ENCODE peak calls at places on chromosomes 5 and 9, in ten cellular contexts. S, Y, O, P, T, F, M, E, C and D are unnamed samples.

GRCh38 chr5:134555223-134555790 is 29.8 kb downstream of the JADE2 start:
- DNase-seq in S (no peak), Y (no peak), O (no peak), P (no peak), T (no peak), F (no peak), M (no peak), E (no peak), C (no peak), D (no peak)

GRCh38 chr5:146301666-146302065 is 37.0 kb upstream of the POU4F3 start:
- DNase-seq in S (no peak), Y (no peak), O (no peak), P (no peak), T (no peak), F (no peak), M (no peak), E (no peak), C (no peak), D (no peak)

GRCh38 chr5:10229306-10230048 is 20.2 kb downstream of the ATPSCKMT start:
- DNase-seq in S (no peak), Y (no peak), O (no peak), P (no peak), T (no peak), F (peak), M (no peak), E (no peak), C (no peak), D (no peak)

GRCh38 chr5:61827445-61827975 is 478.5 kb upstream of the KIF2A start:
- DNase-seq in S (no peak), Y (no peak), O (no peak), P (peak), T (no peak), F (no peak), M (no peak), E (no peak), C (no peak), D (no peak)

GRCh38 chr9:120965344-120966004 is 38.9 kb upstream of the TRAF1 start:
- DNase-seq in S (no peak), Y (peak), O (peak), P (no peak), T (no peak), F (no peak), M (no peak), E (no peak), C (no peak), D (no peak)

GRCh38 chr5:66333192-66333591 is 189.1 kb downstream of the SREK1 start:
- DNase-seq in S (no peak), Y (no peak), O (no peak), P (no peak), T (no peak), F (no peak), M (no peak), E (no peak), C (no peak), D (no peak)

GRCh38 chr9:20242767-20243166 is 379.5 kb downstream of the MLLT3 start:
- DNase-seq in S (no peak), Y (no peak), O (no peak), P (no peak), T (no peak), F (no peak), M (no peak), E (peak), C (no peak), D (peak)

GRCh38 chr5:1851290-1851934 is 31.3 kb downstream of the IRX4 start:
- DNase-seq in S (peak), Y (no peak), O (no peak), P (no peak), T (no peak), F (no peak), M (no peak), E (no peak), C (no peak), D (no peak)

GRCh38 chr9:105405514-105406131 is 42.2 kb upstream of the FSD1L start:
- DNase-seq in S (no peak), Y (no peak), O (no peak), P (peak), T (no peak), F (no peak), M (no peak), E (peak), C (no peak), D (peak)

GRCh38 chr5:163567811-163568210 is 62.4 kb downstream of the MAT2B start:
- DNase-seq in S (no peak), Y (no peak), O (no peak), P (no peak), T (no peak), F (no peak), M (no peak), E (no peak), C (no peak), D (no peak)

GRCh38 chr5:163565492-163565891 is 60.1 kb downstream of the MAT2B start:
- DNase-seq in S (no peak), Y (no peak), O (no peak), P (no peak), T (no peak), F (no peak), M (no peak), E (no peak), C (no peak), D (no peak)

GRCh38 chr5:163566678-163567077 is 61.3 kb downstream of the MAT2B start:
- DNase-seq in S (no peak), Y (no peak), O (no peak), P (no peak), T (no peak), F (no peak), M (no peak), E (no peak), C (no peak), D (no peak)

GRCh38 chr5:163564321-163564924 is 59.0 kb downstream of the MAT2B start:
- DNase-seq in S (peak), Y (no peak), O (peak), P (peak), T (peak), F (no peak), M (peak), E (peak), C (peak), D (peak)

GRCh38 chr5:163565931-163566608 is 60.7 kb downstream of the MAT2B start:
- DNase-seq in S (peak), Y (no peak), O (no peak), P (no peak), T (no peak), F (no peak), M (peak), E (no peak), C (no peak), D (no peak)
- TF ChIP-seq CTCF in S (no peak), Y (no peak), O (no peak), P (no peak), T (no peak), F (no peak), M (no peak), E (no peak), C (no peak), D (no peak)

DNA sequence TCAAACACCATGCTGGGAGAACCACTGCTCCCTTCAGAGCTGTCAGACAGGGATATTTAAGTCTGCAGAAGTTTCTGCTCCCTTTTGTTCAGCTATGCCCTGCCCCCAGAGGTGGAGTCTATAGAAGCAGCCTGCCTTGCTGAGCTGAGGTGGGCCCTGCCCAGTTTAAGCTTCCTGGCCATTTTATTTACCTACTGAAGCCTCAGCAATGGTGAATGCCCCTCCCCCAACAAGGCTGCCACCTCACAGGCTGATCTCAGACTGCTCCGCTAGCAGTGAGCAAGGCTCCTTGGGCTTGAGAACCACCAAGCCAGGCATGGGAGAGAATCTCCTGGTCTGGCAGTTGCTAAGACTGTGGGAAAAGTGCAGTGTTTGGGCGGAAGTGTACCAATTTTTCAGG is 205.5 kb upstream of the PTGER4 start:
- DNase-seq in S (no peak), Y (no peak), O (no peak), P (no peak), T (no peak), F (no peak), M (no peak), E (no peak), C (no peak), D (no peak)
- TF ChIP-seq CTCF in S (no peak), Y (no peak), O (no peak), P (no peak), T (no peak), F (no peak), M (no peak), E (no peak), C (no peak), D (no peak)

GRCh38 chr5:94832685-94833084 is 214.2 kb downstream of the SLF1 start:
- DNase-seq in S (no peak), Y (no peak), O (no peak), P (no peak), T (no peak), F (no peak), M (no peak), E (no peak), C (no peak), D (no peak)

DNA sequence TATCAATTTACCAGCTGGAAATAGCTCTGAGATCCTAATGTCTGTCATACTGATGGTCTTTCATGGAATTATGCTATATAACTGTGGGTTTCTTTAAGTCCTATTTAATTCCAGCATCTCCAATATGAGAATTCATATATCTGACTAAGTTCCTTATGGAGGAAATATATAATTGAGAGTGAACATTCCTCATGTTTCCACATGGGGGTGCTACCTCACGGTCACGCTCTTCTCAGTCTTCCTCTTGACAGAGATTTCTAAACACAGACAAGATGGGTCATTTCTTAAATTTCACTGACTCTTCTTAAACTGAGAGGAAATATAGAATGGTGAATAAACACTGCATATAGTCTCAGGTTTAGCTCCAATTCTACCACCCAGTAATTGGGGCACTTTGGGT is 212.1 kb downstream of the SLF1 start:
- DNase-seq in S (no peak), Y (no peak), O (no peak), P (peak), T (no peak), F (no peak), M (no peak), E (peak), C (no peak), D (no peak)
- TF ChIP-seq CTCF in S (no peak), Y (no peak), O (peak), P (peak), T (peak), F (peak), M (peak), E (peak), C (peak), D (no peak)

DNA sequence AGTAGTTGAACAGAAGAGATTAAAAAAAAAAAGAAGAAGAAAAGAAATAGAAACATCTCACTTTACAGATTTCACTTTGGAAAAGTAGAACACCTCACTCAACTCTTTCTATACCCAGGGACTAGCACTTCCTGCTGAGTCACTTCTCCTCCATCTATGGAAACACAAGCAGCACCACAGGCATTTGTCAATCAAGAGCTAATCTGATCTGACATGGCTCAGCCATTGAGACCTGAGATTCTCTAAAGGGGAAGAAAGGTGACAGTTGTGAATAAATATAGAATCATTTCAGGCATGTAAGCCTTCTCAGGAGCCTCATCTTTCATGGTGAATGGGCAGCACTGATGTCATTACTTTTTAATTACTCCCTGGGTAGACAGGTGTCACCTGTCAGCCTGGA is 559.9 kb downstream of the HINT1 start:
- DNase-seq in S (no peak), Y (no peak), O (no peak), P (no peak), T (no peak), F (no peak), M (no peak), E (no peak), C (no peak), D (no peak)
- TF ChIP-seq CTCF in S (no peak), Y (no peak), O (no peak), P (no peak), T (no peak), F (no peak), M (no peak), E (no peak), C (no peak), D (no peak)

GRCh38 chr5:42875211-42875610 is 63.5 kb upstream of the SELENOP start:
- DNase-seq in S (no peak), Y (no peak), O (no peak), P (no peak), T (no peak), F (no peak), M (no peak), E (no peak), C (no peak), D (no peak)

GRCh38 chr5:42872865-42873264 is 61.2 kb upstream of the SELENOP start:
- DNase-seq in S (no peak), Y (no peak), O (no peak), P (no peak), T (no peak), F (no peak), M (no peak), E (no peak), C (no peak), D (no peak)

GRCh38 chr5:42874621-42875198 is 63.0 kb upstream of the SELENOP start:
- DNase-seq in S (no peak), Y (no peak), O (no peak), P (no peak), T (no peak), F (no peak), M (no peak), E (no peak), C (no peak), D (no peak)

GRCh38 chr5:42875785-42876374 is 64.2 kb upstream of the SELENOP start:
- DNase-seq in S (no peak), Y (no peak), O (no peak), P (no peak), T (no peak), F (no peak), M (no peak), E (no peak), C (no peak), D (no peak)

DNA sequence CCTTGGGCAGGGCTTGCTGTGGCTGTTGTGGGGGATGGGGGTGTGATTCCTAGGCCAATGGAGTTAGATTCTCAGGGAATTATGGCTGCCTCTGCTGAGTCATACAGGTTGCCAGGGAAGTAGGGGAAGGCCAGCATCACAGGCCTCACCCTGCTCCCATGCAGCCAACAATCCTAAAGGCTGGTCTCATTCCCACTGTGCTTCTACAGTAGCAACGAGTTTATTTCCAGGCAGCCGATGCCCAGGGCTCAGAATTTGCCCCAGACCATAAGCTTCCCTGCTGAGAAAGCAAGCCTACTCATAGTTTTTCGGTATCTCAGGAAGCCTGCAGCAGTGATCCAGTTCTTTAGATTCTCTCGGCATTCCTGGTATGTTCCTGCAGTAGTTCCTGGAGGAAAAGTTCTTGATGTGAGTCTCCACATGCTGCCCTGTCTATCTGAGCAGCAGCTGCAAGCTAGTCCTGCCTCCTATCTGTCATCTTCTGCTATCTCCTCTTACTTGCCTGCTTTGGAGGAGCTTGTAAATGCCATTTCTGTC is 59.3 kb upstream of the SELENOP start:
- DNase-seq in S (no peak), Y (no peak), O (no peak), P (no peak), T (no peak), F (no peak), M (no peak), E (no peak), C (no peak), D (no peak)
- TF ChIP-seq CTCF in S (no peak), Y (no peak), O (no peak), P (peak), T (no peak), F (no peak), M (peak), E (no peak), C (no peak), D (no peak)

GRCh38 chr5:144191998-144192397 is 21.3 kb downstream of the KCTD16 start:
- DNase-seq in S (no peak), Y (no peak), O (no peak), P (peak), T (peak), F (peak), M (no peak), E (peak), C (no peak), D (peak)
- TF ChIP-seq CTCF in S (no peak), Y (no peak), O (no peak), P (peak), T (peak), F (peak), M (peak), E (peak), C (peak), D (peak)

GRCh38 chr9:129174724-129175514 is 3.1 kb downstream of the IER5L start:
- DNase-seq in S (peak), Y (peak), O (peak), P (peak), T (peak), F (no peak), M (peak), E (peak), C (peak), D (peak)
- TF ChIP-seq CTCF in S (no peak), Y (no peak), O (no peak), P (no peak), T (peak), F (peak), M (no peak), E (no peak), C (peak), D (no peak)